ENCODE peak calls at places on chromosomes 7 and 10, in nine cellular contexts. One of them, this sample, is unnamed.

GRCh38 chr10:90571876-90572275 is 286.0 kb downstream of the HTR7 start:
- DNase-seq in hepatocyte: no peak
- DNase-seq in OCI-LY7: no peak
- DNase-seq in SK-N-SH: no peak
- DNase-seq in GM23338: no peak
- DNase-seq in GM23248: no peak
- DNase-seq in MM.1S: no peak
- DNase-seq in HCT116: no peak
- DNase-seq in neural progenitor cell: no peak
- DNase-seq in this sample: no peak

GRCh38 chr10:5948999-5949759 is 28.2 kb downstream of the IL15RA start:
- DNase-seq in GM23248: peak
- DNase-seq in MM.1S: no peak
- DNase-seq in GM23338: peak
- DNase-seq in SK-N-SH: peak
- DNase-seq in hepatocyte: peak
- DNase-seq in neural progenitor cell: peak
- DNase-seq in OCI-LY7: peak
- DNase-seq in HCT116: peak
- DNase-seq in this sample: peak

GRCh38 chr10:65684896-65685295 is 1240.9 kb upstream of the LRRTM3 start:
- DNase-seq in neural progenitor cell: no peak
- DNase-seq in GM23248: no peak
- DNase-seq in HCT116: no peak
- DNase-seq in hepatocyte: peak
- DNase-seq in OCI-LY7: no peak
- DNase-seq in SK-N-SH: no peak
- DNase-seq in MM.1S: no peak
- DNase-seq in GM23338: no peak
- DNase-seq in this sample: no peak

GRCh38 chr10:100076750-100077149 is 4.9 kb downstream of the CPN1 start:
- DNase-seq in hepatocyte: no peak
- DNase-seq in OCI-LY7: no peak
- DNase-seq in MM.1S: no peak
- DNase-seq in GM23338: no peak
- DNase-seq in HCT116: no peak
- DNase-seq in SK-N-SH: no peak
- DNase-seq in GM23248: no peak
- DNase-seq in neural progenitor cell: no peak
- DNase-seq in this sample: no peak

GRCh38 chr10:123318516-123318915 is 164.3 kb downstream of the BUB3 start:
- DNase-seq in GM23248: peak
- DNase-seq in GM23338: no peak
- DNase-seq in hepatocyte: no peak
- DNase-seq in MM.1S: no peak
- DNase-seq in OCI-LY7: no peak
- DNase-seq in SK-N-SH: no peak
- DNase-seq in neural progenitor cell: no peak
- DNase-seq in HCT116: no peak
- DNase-seq in this sample: no peak

GRCh38 chr7:55024776-55025175 is 6.0 kb downstream of the EGFR start:
- DNase-seq in MM.1S: no peak
- DNase-seq in GM23338: no peak
- DNase-seq in hepatocyte: no peak
- DNase-seq in GM23248: peak
- DNase-seq in SK-N-SH: no peak
- DNase-seq in neural progenitor cell: no peak
- DNase-seq in HCT116: no peak
- DNase-seq in OCI-LY7: no peak
- DNase-seq in this sample: no peak

GRCh38 chr10:95500097-95500496 is 61.1 kb downstream of the SORBS1 start:
- DNase-seq in OCI-LY7: no peak
- DNase-seq in GM23248: no peak
- DNase-seq in neural progenitor cell: no peak
- DNase-seq in MM.1S: no peak
- DNase-seq in hepatocyte: no peak
- DNase-seq in GM23338: peak
- DNase-seq in SK-N-SH: no peak
- DNase-seq in HCT116: no peak
- DNase-seq in this sample: no peak

GRCh38 chr7:10076661-10077300 is 896.9 kb upstream of the PHF14 start:
- DNase-seq in hepatocyte: no peak
- DNase-seq in MM.1S: no peak
- DNase-seq in GM23338: peak
- DNase-seq in GM23248: no peak
- DNase-seq in OCI-LY7: no peak
- DNase-seq in HCT116: no peak
- DNase-seq in neural progenitor cell: no peak
- DNase-seq in SK-N-SH: no peak
- DNase-seq in this sample: no peak

GRCh38 chr7:4209126-4209525 is 473.0 kb upstream of the FOXK1 start:
- DNase-seq in HCT116: no peak
- DNase-seq in SK-N-SH: no peak
- DNase-seq in OCI-LY7: no peak
- DNase-seq in GM23248: no peak
- DNase-seq in hepatocyte: no peak
- DNase-seq in GM23338: no peak
- DNase-seq in neural progenitor cell: no peak
- DNase-seq in MM.1S: no peak
- DNase-seq in this sample: no peak

DNA sequence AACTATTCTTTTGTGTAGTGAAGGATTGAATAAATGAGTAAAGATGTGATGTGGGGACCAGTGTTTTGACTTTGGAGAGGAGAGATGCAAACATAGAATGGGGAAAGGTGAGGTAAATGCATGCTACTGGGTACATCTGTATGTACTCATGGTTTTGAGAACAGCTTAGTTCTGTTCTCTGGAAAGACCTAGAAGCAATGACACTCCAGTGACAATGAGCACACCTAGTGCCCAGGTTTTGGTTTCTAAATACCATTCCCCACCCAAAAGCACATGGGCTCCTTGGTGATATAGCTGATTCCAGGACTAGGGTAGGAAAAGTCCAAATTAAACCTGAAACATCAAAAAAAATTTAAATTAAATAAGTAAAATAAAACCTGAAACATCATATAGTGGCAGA is 22.6 kb upstream of the HSPA12A start:
- DNase-seq in GM23338: no peak
- DNase-seq in SK-N-SH: no peak
- DNase-seq in hepatocyte: no peak
- DNase-seq in MM.1S: no peak
- DNase-seq in OCI-LY7: no peak
- DNase-seq in GM23248: no peak
- DNase-seq in neural progenitor cell: no peak
- DNase-seq in HCT116: no peak
- DNase-seq in this sample: no peak
- H3K4me3 ChIP-seq in GM23338: no peak
- H3K4me3 ChIP-seq in SK-N-SH: no peak
- H3K4me3 ChIP-seq in hepatocyte: no peak
- H3K4me3 ChIP-seq in MM.1S: no peak
- H3K4me3 ChIP-seq in OCI-LY7: no peak
- H3K4me3 ChIP-seq in GM23248: no peak
- H3K4me3 ChIP-seq in neural progenitor cell: no peak
- H3K4me3 ChIP-seq in HCT116: no peak
- H3K4me3 ChIP-seq in this sample: no peak

DNA sequence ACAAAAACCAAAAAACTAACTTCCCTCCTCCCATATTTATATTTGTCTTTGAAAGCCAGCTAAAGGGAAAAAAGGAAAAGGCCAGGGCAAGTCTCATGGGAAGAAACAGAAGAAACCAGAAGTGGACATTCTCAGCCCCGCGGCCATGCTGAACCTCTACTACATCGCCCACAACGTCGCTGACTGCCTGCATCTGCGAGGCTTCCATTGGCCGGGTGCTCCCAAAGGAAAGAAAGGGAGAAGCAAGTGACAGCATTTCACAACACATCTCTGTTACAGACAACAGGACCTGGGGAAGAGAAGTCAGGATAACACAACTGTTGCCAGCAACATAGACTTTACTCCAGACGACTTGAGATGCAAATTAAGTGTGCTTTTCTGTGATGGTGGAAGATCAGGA is 9.9 kb downstream of the SMKR1 start:
- DNase-seq in GM23248: no peak
- DNase-seq in OCI-LY7: no peak
- DNase-seq in neural progenitor cell: no peak
- DNase-seq in HCT116: no peak
- DNase-seq in SK-N-SH: no peak
- DNase-seq in MM.1S: peak
- DNase-seq in hepatocyte: no peak
- DNase-seq in GM23338: no peak
- DNase-seq in this sample: no peak
- TF ChIP-seq EZH2phosphoT487 in GM23248: no peak
- TF ChIP-seq EZH2phosphoT487 in OCI-LY7: no peak
- TF ChIP-seq EZH2phosphoT487 in neural progenitor cell: no peak
- TF ChIP-seq EZH2phosphoT487 in HCT116: no peak
- TF ChIP-seq EZH2phosphoT487 in SK-N-SH: no peak
- TF ChIP-seq EZH2phosphoT487 in MM.1S: no peak
- TF ChIP-seq EZH2phosphoT487 in hepatocyte: no peak
- TF ChIP-seq EZH2phosphoT487 in GM23338: no peak
- TF ChIP-seq EZH2phosphoT487 in this sample: no peak

GRCh38 chr7:149866139-149866785 is 7.5 kb upstream of the ATP6V0E2 start:
- DNase-seq in GM23248: no peak
- DNase-seq in hepatocyte: no peak
- DNase-seq in HCT116: no peak
- DNase-seq in SK-N-SH: no peak
- DNase-seq in MM.1S: no peak
- DNase-seq in GM23338: no peak
- DNase-seq in neural progenitor cell: no peak
- DNase-seq in OCI-LY7: no peak
- DNase-seq in this sample: no peak
- H3K27ac ChIP-seq in GM23248: no peak
- H3K27ac ChIP-seq in hepatocyte: no peak
- H3K27ac ChIP-seq in HCT116: no peak
- H3K27ac ChIP-seq in SK-N-SH: no peak
- H3K27ac ChIP-seq in MM.1S: no peak
- H3K27ac ChIP-seq in GM23338: no peak
- H3K27ac ChIP-seq in neural progenitor cell: no peak
- H3K27ac ChIP-seq in OCI-LY7: peak
- H3K27ac ChIP-seq in this sample: no peak

GRCh38 chr7:157291404-157292080 is 45.3 kb upstream of the DNAJB6 start:
- DNase-seq in OCI-LY7: no peak
- DNase-seq in HCT116: no peak
- DNase-seq in GM23248: no peak
- DNase-seq in MM.1S: no peak
- DNase-seq in SK-N-SH: peak
- DNase-seq in neural progenitor cell: no peak
- DNase-seq in hepatocyte: no peak
- DNase-seq in GM23338: no peak
- DNase-seq in this sample: no peak
- H3K4me3 ChIP-seq in OCI-LY7: no peak
- H3K4me3 ChIP-seq in HCT116: no peak
- H3K4me3 ChIP-seq in GM23248: no peak
- H3K4me3 ChIP-seq in MM.1S: no peak
- H3K4me3 ChIP-seq in SK-N-SH: no peak
- H3K4me3 ChIP-seq in neural progenitor cell: no peak
- H3K4me3 ChIP-seq in hepatocyte: no peak
- H3K4me3 ChIP-seq in GM23338: no peak
- H3K4me3 ChIP-seq in this sample: no peak

DNA sequence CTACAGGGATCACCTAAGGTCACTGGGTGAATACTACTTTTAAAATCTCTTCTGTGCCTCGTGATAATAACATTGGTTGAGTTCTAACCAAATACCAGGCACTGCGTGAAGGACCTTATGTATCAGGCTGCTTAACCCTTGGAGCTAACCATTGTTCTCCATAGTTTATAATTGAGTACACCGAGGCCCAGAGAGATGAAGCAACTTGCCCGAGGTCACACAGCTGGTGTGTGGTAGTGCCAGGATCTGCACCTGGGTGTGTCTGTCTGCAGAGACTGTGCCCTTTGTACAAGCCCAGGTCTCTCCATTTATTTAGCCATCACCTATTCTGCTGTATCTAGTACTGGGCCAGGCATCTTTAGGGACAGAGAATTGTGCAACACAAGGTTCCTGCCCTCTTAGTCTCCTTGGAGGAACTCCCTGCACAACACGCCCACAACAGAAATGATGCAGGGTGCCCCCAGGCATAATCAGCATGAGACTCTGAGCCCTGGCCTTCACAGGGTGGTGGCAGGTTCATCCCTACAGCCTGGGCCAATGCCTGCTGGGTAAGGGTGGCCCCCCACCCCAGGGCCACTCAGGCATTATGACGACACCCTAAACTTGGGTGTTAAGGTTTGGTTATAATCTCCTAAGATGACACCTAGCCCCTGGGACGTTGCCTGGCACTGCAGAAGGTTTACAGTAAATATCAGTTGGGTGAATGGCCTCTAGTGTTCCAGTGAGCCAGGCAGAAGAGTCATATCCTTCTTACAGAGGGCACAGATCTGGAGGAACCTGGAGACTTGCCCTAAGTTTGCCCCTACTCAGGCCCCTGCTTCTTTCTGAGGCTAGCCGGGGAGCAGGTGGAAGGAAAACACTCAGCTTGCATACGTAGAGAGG is 31.6 kb downstream of the UNC5B start:
- DNase-seq in hepatocyte: no peak
- DNase-seq in SK-N-SH: no peak
- DNase-seq in neural progenitor cell: no peak
- DNase-seq in HCT116: no peak
- DNase-seq in OCI-LY7: no peak
- DNase-seq in GM23338: no peak
- DNase-seq in MM.1S: no peak
- DNase-seq in GM23248: peak
- DNase-seq in this sample: peak
- TF ChIP-seq EZH2phosphoT487 in hepatocyte: no peak
- TF ChIP-seq EZH2phosphoT487 in SK-N-SH: no peak
- TF ChIP-seq EZH2phosphoT487 in neural progenitor cell: no peak
- TF ChIP-seq EZH2phosphoT487 in HCT116: no peak
- TF ChIP-seq EZH2phosphoT487 in OCI-LY7: no peak
- TF ChIP-seq EZH2phosphoT487 in GM23338: no peak
- TF ChIP-seq EZH2phosphoT487 in MM.1S: no peak
- TF ChIP-seq EZH2phosphoT487 in GM23248: no peak
- TF ChIP-seq EZH2phosphoT487 in this sample: no peak

GRCh38 chr7:92925876-92926696 is 89.7 kb upstream of the CDK6 start:
- DNase-seq in GM23248: no peak
- DNase-seq in SK-N-SH: no peak
- DNase-seq in HCT116: no peak
- DNase-seq in hepatocyte: peak
- DNase-seq in GM23338: peak
- DNase-seq in OCI-LY7: no peak
- DNase-seq in neural progenitor cell: peak
- DNase-seq in MM.1S: no peak
- DNase-seq in this sample: no peak
- H3K27ac ChIP-seq in GM23248: no peak
- H3K27ac ChIP-seq in SK-N-SH: no peak
- H3K27ac ChIP-seq in HCT116: no peak
- H3K27ac ChIP-seq in hepatocyte: peak
- H3K27ac ChIP-seq in GM23338: no peak
- H3K27ac ChIP-seq in OCI-LY7: no peak
- H3K27ac ChIP-seq in neural progenitor cell: no peak
- H3K27ac ChIP-seq in MM.1S: no peak
- H3K27ac ChIP-seq in this sample: no peak

This sample was measured in PC-3.